ENCODE peak calls at places on chromosomes 11 and 22, in nine cellular contexts. A is transverse colon, P is A549, K is K562, L is SK-N-SH, M is stomach, D is sigmoid colon, R is esophagus muscularis mucosa, B is tibial nerve. J is an unnamed sample.

GRCh38 chr11:117130879-117131278 is 13.2 kb upstream of the PAFAH1B2 start:
- DNase-seq in A (no peak), P (no peak), K (no peak), L (no peak), M (no peak), D (no peak), R (no peak), B (no peak), J (no peak)

GRCh38 chr22:44429941-44430587 is 68.0 kb downstream of the RTL6 start:
- DNase-seq in A (no peak), P (no peak), K (no peak), L (no peak), M (no peak), D (peak; percentile 42), R (no peak), B (no peak), J (no peak)

GRCh38 chr11:68673291-68673930 is 10.9 kb upstream of the GAL start:
- DNase-seq in A (no peak), P (no peak), K (no peak), L (no peak), M (no peak), D (no peak), R (no peak), B (no peak), J (no peak)

GRCh38 chr11:119935341-119935925 is 202.5 kb downstream of the TRIM29 start:
- DNase-seq in A (no peak), P (no peak), K (no peak), L (peak; percentile 83), M (no peak), D (no peak), R (no peak), B (no peak), J (no peak)

GRCh38 chr22:30523646-30524489 is 18.4 kb upstream of the SEC14L4 start:
- DNase-seq in A (no peak), P (no peak), K (peak; percentile 24), L (no peak), M (no peak), D (no peak), R (no peak), B (no peak), J (no peak)

GRCh38 chr11:115471367-115471766 is 32.8 kb downstream of the CADM1 start:
- DNase-seq in A (no peak), P (no peak), K (no peak), L (no peak), M (peak; percentile 40), D (no peak), R (no peak), B (no peak), J (no peak)

GRCh38 chr11:63829823-63830489 is 9.0 kb upstream of the MARK2 start:
- DNase-seq in A (no peak), P (no peak), K (peak; percentile 54), L (peak; percentile 79), M (no peak), D (no peak), R (no peak), B (no peak), J (no peak)

GRCh38 chr11:60864856-60865513 is 2.4 kb upstream of the ZP1 start:
- DNase-seq in A (no peak), P (no peak), K (peak; percentile 46), L (no peak), M (no peak), D (peak; percentile 13), R (no peak), B (no peak), J (no peak)

GRCh38 chr22:32202539-32203180 is 2.2 kb downstream of the RFPL2 start:
- DNase-seq in A (peak; percentile 71), P (peak; percentile 47), K (peak; percentile 22), L (peak; percentile 78), M (peak; percentile 52), D (no peak), R (peak; percentile 82), B (no peak), J (no peak)

GRCh38 chr11:61805146-61805545 is 11.7 kb downstream of the FADS1 start:
- DNase-seq in A (no peak), P (no peak), K (no peak), L (no peak), M (no peak), D (no peak), R (no peak), B (no peak), J (no peak)

GRCh38 chr22:26394787-26395186 is 34.3 kb upstream of the ASPHD2 start:
- DNase-seq in A (no peak), P (no peak), K (no peak), L (no peak), M (no peak), D (no peak), R (no peak), B (no peak), J (no peak)

GRCh38 chr22:26393929-26394328 is 35.1 kb upstream of the ASPHD2 start:
- DNase-seq in A (no peak), P (no peak), K (no peak), L (no peak), M (no peak), D (no peak), R (no peak), B (no peak), J (no peak)

GRCh38 chr22:26398741-26399153 is 30.3 kb upstream of the ASPHD2 start:
- DNase-seq in A (peak; percentile 57), P (peak; percentile 41), K (peak; percentile 69), L (peak; percentile 65), M (peak; percentile 55), D (peak; percentile 72), R (no peak), B (peak; percentile 70), J (peak; percentile 37)

GRCh38 chr22:26399288-26399687 is 29.8 kb upstream of the ASPHD2 start:
- DNase-seq in A (no peak), P (no peak), K (no peak), L (no peak), M (no peak), D (no peak), R (no peak), B (no peak), J (no peak)

DNA sequence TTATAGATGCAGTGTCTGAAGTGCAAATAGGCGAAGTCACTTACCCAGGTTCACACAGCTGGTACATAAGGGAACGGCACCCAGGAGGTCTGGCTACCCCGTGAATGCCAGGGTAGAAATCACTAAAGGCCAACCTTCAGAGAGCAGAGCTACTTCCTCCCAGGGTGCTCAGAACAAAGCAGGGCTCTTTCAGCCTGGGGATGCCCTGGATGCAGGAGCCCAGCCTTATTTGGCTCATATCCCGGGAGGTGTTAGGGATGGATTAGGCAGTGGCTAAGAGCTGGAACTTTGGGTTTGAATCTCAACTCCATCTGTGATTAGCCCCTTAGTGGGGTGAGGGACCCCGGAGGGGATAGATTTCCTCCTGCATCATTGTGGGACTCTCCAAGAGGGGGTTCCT is 33.1 kb upstream of the ASPHD2 start:
- DNase-seq in A (no peak), P (no peak), K (no peak), L (no peak), M (no peak), D (no peak), R (no peak), B (no peak), J (no peak)
- H3K4me3 ChIP-seq in A (no peak overlapping the region), P (no peak overlapping the region), K (no peak overlapping the region), L (no peak overlapping the region), M (no peak overlapping the region), D (no peak overlapping the region), R (no peak overlapping the region), B (no peak overlapping the region), J (no peak overlapping the region)

GRCh38 chr11:35043933-35044332 is 95.0 kb upstream of the CD44 start:
- DNase-seq in A (no peak), P (no peak), K (no peak), L (no peak), M (no peak), D (no peak), R (no peak), B (no peak), J (no peak)

GRCh38 chr11:35040221-35040942 is 98.6 kb upstream of the CD44 start:
- DNase-seq in A (no peak), P (peak; percentile 36), K (peak; percentile 55), L (no peak), M (no peak), D (no peak), R (no peak), B (no peak), J (no peak)

GRCh38 chr11:35042906-35043305 is 96.1 kb upstream of the CD44 start:
- DNase-seq in A (no peak), P (no peak), K (no peak), L (no peak), M (no peak), D (no peak), R (no peak), B (no peak), J (no peak)

GRCh38 chr11:35041070-35041554 is 97.9 kb upstream of the CD44 start:
- DNase-seq in A (no peak), P (no peak), K (no peak), L (no peak), M (no peak), D (no peak), R (no peak), B (no peak), J (no peak)

GRCh38 chr11:35042265-35042664 is 96.7 kb upstream of the CD44 start:
- DNase-seq in A (no peak), P (no peak), K (no peak), L (peak; percentile 20), M (no peak), D (no peak), R (no peak), B (no peak), J (no peak)
- H3K4me1 ChIP-seq in A (no peaks in the 10 kb centered on the region), P (peaks cover 25% of the 10 kb centered on the region), K (no peaks in the 10 kb centered on the region), L (peaks cover 10% of the 10 kb centered on the region), M (no peaks in the 10 kb centered on the region), D (peaks cover 20% of the 10 kb centered on the region), R (peaks cover 21% of the 10 kb centered on the region), B (no peaks in the 10 kb centered on the region), J (no peaks in the 10 kb centered on the region)

DNA sequence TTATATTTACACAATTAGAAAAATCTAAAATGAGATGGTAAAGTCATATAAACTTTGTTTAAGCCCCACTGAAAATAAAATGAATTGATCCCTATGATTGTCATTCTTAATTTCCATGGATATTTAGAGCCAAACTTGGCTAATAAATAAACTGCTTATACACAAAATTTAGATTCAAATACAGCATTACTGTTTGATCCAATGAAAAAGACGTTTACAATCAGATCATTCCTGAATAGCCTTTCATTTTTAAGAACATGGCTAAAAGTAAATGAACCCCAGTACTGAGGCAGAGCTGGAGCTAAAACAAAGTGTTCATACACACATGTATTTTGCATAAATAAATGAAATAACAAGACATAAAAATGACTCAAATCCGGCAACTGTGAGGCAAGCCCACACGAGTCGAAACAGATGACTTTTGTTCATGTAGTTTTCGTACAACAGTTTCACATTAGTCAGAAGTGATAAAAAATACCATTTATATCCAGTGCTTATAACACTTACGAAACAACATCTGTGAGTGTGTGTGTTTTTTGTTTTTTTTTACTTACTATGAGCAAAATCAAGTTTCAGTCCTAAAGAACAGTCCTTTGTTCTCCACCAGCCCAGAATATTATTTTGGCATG is 386.5 kb downstream of the SOX6 start:
- DNase-seq in A (no peak), P (no peak), K (no peak), L (no peak), M (no peak), D (no peak), R (no peak), B (no peak), J (no peak)
- TF ChIP-seq EP300 in A (no peak), P (no peak), K (no peak), L (no peak), M (no peak), D (no peak), R (no peak), B (no peak), J (no peak)

DNA sequence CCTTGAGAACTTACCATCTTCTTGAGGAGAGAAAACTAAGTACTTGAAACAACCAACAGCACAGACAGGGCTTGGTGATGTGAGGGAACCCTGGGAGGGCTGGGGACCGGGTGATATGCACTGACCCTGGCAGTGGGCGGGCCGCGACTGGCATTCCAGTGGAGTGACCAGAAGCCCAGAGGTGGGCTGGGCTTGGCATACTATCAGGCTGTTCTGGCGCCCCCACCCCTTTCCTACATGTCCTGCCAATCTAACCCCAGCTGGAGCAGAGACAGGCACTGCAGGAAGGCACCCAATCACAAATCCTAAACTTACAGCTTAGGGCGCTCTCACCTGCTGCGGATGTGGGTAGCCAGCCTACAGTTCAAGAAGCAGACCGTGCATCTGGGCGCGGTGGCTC is 54.0 kb upstream of the GCAT start:
- DNase-seq in A (no peak), P (no peak), K (no peak), L (no peak), M (no peak), D (no peak), R (no peak), B (no peak), J (no peak)
- H3K4me3 ChIP-seq in A (no peak overlapping the region), P (no peak overlapping the region), K (no peak overlapping the region), L (no peak overlapping the region), M (no peak overlapping the region), D (no peak overlapping the region), R (no peak overlapping the region), B (no peak overlapping the region), J (no peak overlapping the region)

J was measured in ovary.